ENCODE peak calls at places on chromosomes 11 and 22, in nine cellular contexts. V is AG04450, R is dorsolateral prefrontal cortex, F is retinal pigment epithelial cell, J is AG10803, E is Calu3, N is astrocyte of the spinal cord, G is cardiac muscle cell, D is cardiac fibroblast. W is an unnamed sample.

GRCh38 chr11:121415861-121416260 is 36.3 kb upstream of the SORL1 start:
- DNase-seq in V (no peak), R (no peak), F (no peak), J (no peak), E (peak), N (no peak), G (peak), D (peak), W (peak)

GRCh38 chr11:2267871-2268825 is 2.2 kb downstream of the ASCL2 start:
- DNase-seq in V (no peak), R (no peak), F (no peak), J (no peak), E (no peak), N (no peak), G (no peak), D (no peak), W (no peak)

GRCh38 chr11:74449369-74449931 is 17.9 kb downstream of the KCNE3 start:
- DNase-seq in V (peak), R (no peak), F (peak), J (peak), E (peak), N (peak), G (peak), D (peak), W (peak)

GRCh38 chr22:30336752-30337460 is 10.2 kb upstream of the TBC1D10A start:
- DNase-seq in V (no peak), R (peak), F (no peak), J (no peak), E (no peak), N (no peak), G (no peak), D (no peak), W (no peak)

GRCh38 chr11:128451651-128452470 is 135.5 kb downstream of the ETS1 start:
- DNase-seq in V (no peak), R (peak), F (no peak), J (peak), E (peak), N (peak), G (peak), D (peak), W (peak)

GRCh38 chr11:72583177-72583553 is 91.1 kb downstream of the PDE2A start:
- DNase-seq in V (no peak), R (no peak), F (no peak), J (no peak), E (no peak), N (no peak), G (no peak), D (no peak), W (no peak)

GRCh38 chr11:67561971-67562560 is 21.5 kb upstream of the GSTP1 start:
- DNase-seq in V (no peak), R (no peak), F (no peak), J (no peak), E (no peak), N (no peak), G (no peak), D (no peak), W (no peak)

GRCh38 chr22:17638182-17638431 is 450 bp upstream of the BCL2L13 start:
- DNase-seq in V (no peak), R (peak), F (peak), J (peak), E (no peak), N (no peak), G (no peak), D (no peak), W (no peak)

GRCh38 chr22:40449676-40450035 is 79.3 kb downstream of the SGSM3 start:
- DNase-seq in V (no peak), R (no peak), F (peak), J (peak), E (no peak), N (peak), G (peak), D (peak), W (peak)

GRCh38 chr22:19509923-19510322 is 14.3 kb downstream of the CLDN5 start:
- DNase-seq in V (no peak), R (no peak), F (no peak), J (no peak), E (no peak), N (no peak), G (no peak), D (no peak), W (no peak)

GRCh38 chr11:61145228-61146005 is 15.8 kb downstream of the VPS37C start:
- DNase-seq in V (no peak), R (no peak), F (no peak), J (no peak), E (no peak), N (no peak), G (no peak), D (no peak), W (no peak)

GRCh38 chr22:31826443-31826842 is 72.6 kb downstream of the DEPDC5 start:
- DNase-seq in V (no peak), R (peak), F (no peak), J (no peak), E (no peak), N (no peak), G (no peak), D (no peak), W (no peak)

GRCh38 chr22:38097058-38097457 is 13.1 kb upstream of the SLC16A8 start:
- DNase-seq in V (no peak), R (no peak), F (no peak), J (no peak), E (no peak), N (no peak), G (no peak), D (no peak), W (no peak)

GRCh38 chr22:19488884-19489843 is 9.4 kb downstream of the CDC45 start:
- DNase-seq in V (no peak), R (no peak), F (no peak), J (peak), E (no peak), N (no peak), G (peak), D (peak), W (peak)

GRCh38 chr11:126198648-126199047 is 12.8 kb downstream of the RPUSD4 start:
- DNase-seq in V (no peak), R (no peak), F (no peak), J (no peak), E (no peak), N (no peak), G (no peak), D (no peak), W (no peak)

GRCh38 chr11:44607324-44607962 is 42.0 kb downstream of the CD82 start:
- DNase-seq in V (no peak), R (no peak), F (no peak), J (peak), E (no peak), N (peak), G (no peak), D (no peak), W (no peak)

GRCh38 chr22:47495102-47495501 is 732.7 kb downstream of the TBC1D22A start:
- DNase-seq in V (no peak), R (no peak), F (no peak), J (no peak), E (no peak), N (no peak), G (no peak), D (no peak), W (no peak)

GRCh38 chr11:61477126-61477525 is 31.4 kb upstream of the LRRC10B start:
- DNase-seq in V (no peak), R (no peak), F (no peak), J (no peak), E (no peak), N (no peak), G (no peak), D (no peak), W (no peak)

GRCh38 chr11:64856382-64857227 is 12.2 kb upstream of the CDC42BPG start:
- DNase-seq in V (no peak), R (peak), F (no peak), J (peak), E (peak), N (peak), G (peak), D (peak), W (peak)

GRCh38 chr11:100929377-100929776 is 200.2 kb downstream of the PGR start:
- DNase-seq in V (no peak), R (no peak), F (no peak), J (peak), E (no peak), N (peak), G (peak), D (peak), W (peak)

GRCh38 chr11:24496371-24496727 is 504 bp upstream of the LUZP2 start:
- DNase-seq in V (no peak), R (no peak), F (no peak), J (no peak), E (no peak), N (peak), G (peak), D (no peak), W (peak)

GRCh38 chr22:36409911-36410756 is 22.4 kb upstream of the MYH9 start:
- DNase-seq in V (no peak), R (peak), F (peak), J (no peak), E (peak), N (peak), G (peak), D (peak), W (peak)

GRCh38 chr22:23565288-23565941 is 14.7 kb downstream of the IGLL1 start:
- DNase-seq in V (no peak), R (no peak), F (no peak), J (no peak), E (peak), N (no peak), G (peak), D (peak), W (peak)

GRCh38 chr11:95248666-95249467 is 17.9 kb upstream of the SESN3 start:
- DNase-seq in V (no peak), R (no peak), F (no peak), J (no peak), E (no peak), N (no peak), G (no peak), D (no peak), W (no peak)

GRCh38 chr22:34380532-34380931 is 460.3 kb upstream of the LARGE1 start:
- DNase-seq in V (no peak), R (no peak), F (no peak), J (no peak), E (no peak), N (no peak), G (no peak), D (no peak), W (no peak)

GRCh38 chr11:27524155-27524554 is 17.6 kb upstream of the LIN7C start:
- DNase-seq in V (no peak), R (no peak), F (no peak), J (peak), E (no peak), N (peak), G (peak), D (peak), W (peak)

GRCh38 chr11:130002846-130003716 is 446 bp upstream of the PRDM10 start:
- DNase-seq in V (peak), R (peak), F (peak), J (peak), E (peak), N (peak), G (peak), D (peak), W (peak)

GRCh38 chr22:28925916-28926315 is 42.5 kb downstream of the ZNRF3 start:
- DNase-seq in V (no peak), R (no peak), F (no peak), J (no peak), E (no peak), N (no peak), G (no peak), D (no peak), W (no peak)

GRCh38 chr11:23263466-23263865 is 403.2 kb upstream of the CCDC179 start:
- DNase-seq in V (no peak), R (no peak), F (peak), J (no peak), E (no peak), N (no peak), G (no peak), D (no peak), W (no peak)

GRCh38 chr11:25317221-25317620 is 820.4 kb downstream of the LUZP2 start:
- DNase-seq in V (no peak), R (no peak), F (no peak), J (no peak), E (no peak), N (no peak), G (no peak), D (no peak), W (no peak)

GRCh38 chr11:7196396-7197146 is 55.1 kb upstream of the SYT9 start:
- DNase-seq in V (no peak), R (no peak), F (no peak), J (no peak), E (no peak), N (no peak), G (no peak), D (no peak), W (no peak)

DNA sequence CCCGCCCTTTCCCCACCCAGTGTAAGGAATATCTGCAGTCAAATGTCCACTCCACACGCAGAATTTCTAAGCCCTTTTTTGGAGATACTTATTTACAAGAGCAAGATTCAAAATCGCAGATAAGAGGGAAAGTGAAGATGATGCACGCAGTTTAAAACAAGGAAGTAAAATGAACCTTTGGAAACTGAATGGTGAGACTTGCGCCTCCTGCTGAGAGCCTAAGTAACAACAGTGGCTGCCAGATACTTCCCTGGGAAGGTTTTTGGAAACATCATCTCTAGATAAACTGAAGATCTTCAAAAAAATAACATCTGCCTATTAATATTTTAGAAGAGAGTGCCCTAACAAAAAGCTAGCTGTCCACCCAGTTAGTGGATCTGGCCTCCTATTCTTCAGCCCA is 963.1 kb upstream of the FAT3 start:
- DNase-seq in V (no peak), R (no peak), F (no peak), J (no peak), E (no peak), N (no peak), G (no peak), D (no peak), W (no peak)
- TF ChIP-seq CTCF in V (no peak), R (no peak), F (no peak), J (no peak), E (no peak), N (no peak), G (no peak), D (peak), W (no peak)

GRCh38 chr22:46263208-46263575 is at the start of gene PKDREJ:
- DNase-seq in V (no peak), R (peak), F (no peak), J (no peak), E (no peak), N (no peak), G (no peak), D (no peak), W (no peak)

GRCh38 chr22:46262449-46263207 is 515 bp downstream of the PKDREJ start:
- DNase-seq in V (no peak), R (peak), F (peak), J (peak), E (no peak), N (peak), G (peak), D (peak), W (peak)

GRCh38 chr22:46272196-46272595 is 4.4 kb downstream of the TTC38 start:
- DNase-seq in V (no peak), R (peak), F (no peak), J (no peak), E (no peak), N (no peak), G (no peak), D (no peak), W (no peak)

GRCh38 chr22:46269564-46269963 is 1.8 kb downstream of the TTC38 start:
- DNase-seq in V (no peak), R (peak), F (no peak), J (no peak), E (no peak), N (no peak), G (no peak), D (no peak), W (no peak)

DNA sequence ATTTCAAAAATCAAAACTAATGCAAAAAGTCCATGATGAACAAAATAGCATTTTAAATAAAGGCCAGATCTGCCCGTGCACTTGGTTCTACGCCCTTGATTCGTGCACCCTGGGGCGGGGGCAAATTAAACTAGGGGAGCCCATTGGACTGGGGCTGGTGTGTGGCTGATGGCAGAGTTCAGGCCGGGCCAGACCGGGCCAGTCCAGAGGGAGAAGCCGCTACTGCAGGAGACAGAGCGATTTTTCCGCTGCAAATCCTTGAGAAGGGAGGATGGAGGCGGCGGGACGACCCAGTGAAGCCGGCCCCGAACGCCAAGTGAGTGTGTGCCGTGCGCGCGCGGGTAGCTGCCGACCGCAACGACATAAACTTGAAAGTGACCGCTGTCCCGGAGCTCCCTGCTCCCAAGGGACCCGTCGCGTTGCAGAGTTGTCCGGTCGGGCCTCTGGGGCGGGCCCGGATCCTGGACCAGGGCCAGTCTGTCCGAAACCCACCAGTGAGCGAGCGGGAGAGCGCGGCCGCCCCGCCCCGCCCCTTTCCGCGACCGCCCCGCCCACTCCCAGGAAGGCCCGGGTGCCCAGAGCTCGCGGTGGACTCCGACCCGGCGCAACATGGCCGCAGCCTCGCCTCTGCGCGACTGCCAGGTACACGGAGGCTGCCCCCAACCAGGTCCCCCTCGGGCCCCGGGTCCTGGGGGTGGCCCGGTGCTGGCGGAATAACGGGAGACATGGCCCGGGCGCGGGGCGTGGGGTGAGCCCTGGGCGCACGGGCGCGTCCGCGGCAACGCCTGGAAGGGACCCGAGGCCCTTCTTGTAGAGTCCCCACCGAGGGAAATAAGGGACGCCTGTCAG is at the start of gene TTC38:
- DNase-seq in V (no peak), R (peak), F (peak), J (peak), E (peak), N (peak), G (peak), D (peak), W (peak)
- TF ChIP-seq CTCF in V (no peak), R (peak), F (no peak), J (no peak), E (no peak), N (no peak), G (no peak), D (no peak), W (no peak)

DNA sequence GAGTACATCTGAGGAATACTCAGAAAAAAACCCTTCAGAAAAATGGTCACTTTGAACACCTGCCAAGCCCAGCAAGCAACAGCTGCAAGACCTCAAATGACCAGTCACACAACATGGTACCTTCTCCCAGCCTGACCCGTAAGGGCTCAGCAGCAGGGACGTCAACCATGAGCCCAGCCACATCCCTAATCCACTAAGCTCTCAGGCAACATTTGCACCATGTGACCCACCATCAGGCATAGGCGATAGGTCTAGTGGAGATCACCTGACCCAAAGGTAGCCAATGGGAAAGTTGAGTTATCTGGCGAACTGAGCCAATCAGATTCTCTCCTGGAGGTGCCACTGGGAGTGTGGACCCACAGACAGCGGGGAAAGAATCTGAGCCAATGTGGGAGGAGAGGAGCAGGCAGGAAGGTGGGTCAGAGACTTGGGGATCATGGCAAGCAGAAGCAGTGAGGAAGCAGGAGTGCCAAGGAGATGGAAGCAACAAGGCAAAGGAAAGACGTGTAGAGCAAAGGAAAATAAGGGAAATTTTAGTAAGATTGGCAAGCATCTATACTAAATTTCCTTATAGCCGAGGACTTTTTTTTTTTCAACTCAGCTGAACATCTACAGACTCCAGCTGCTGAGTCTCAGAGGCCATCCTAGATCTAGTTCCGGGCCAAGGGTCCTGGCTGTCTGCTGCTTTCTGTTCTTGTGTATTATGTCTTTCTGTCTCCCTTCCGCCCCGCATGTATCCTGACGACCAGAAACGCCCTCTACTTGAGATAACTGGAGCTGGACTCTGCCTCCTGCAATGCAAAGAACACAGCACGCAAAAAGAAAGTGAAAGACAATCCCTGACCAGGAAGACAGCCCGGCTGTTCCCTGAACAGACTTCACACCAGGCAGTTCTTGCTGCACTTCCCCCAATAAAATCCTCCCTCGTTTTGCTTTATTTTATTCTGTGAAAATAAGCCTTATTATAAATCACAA is 11.0 kb upstream of the PLAAT2 start:
- DNase-seq in V (peak), R (no peak), F (no peak), J (peak), E (peak), N (peak), G (peak), D (peak), W (peak)
- TF ChIP-seq CTCF in V (peak), R (peak), F (no peak), J (peak), E (no peak), N (peak), G (peak), D (peak), W (no peak)

GRCh38 chr11:134656861-134657540 is 245.0 kb upstream of the B3GAT1 start:
- DNase-seq in V (no peak), R (peak), F (no peak), J (no peak), E (no peak), N (no peak), G (no peak), D (no peak), W (no peak)
- TF ChIP-seq CTCF in V (no peak), R (no peak), F (no peak), J (no peak), E (no peak), N (no peak), G (no peak), D (no peak), W (no peak)

GRCh38 chr11:112096194-112096593 is 9.5 kb downstream of the SDHD start:
- DNase-seq in V (no peak), R (no peak), F (no peak), J (no peak), E (no peak), N (no peak), G (no peak), D (no peak), W (no peak)
- TF ChIP-seq CTCF in V (no peak), R (no peak), F (no peak), J (no peak), E (no peak), N (no peak), G (no peak), D (no peak), W (no peak)

DNA sequence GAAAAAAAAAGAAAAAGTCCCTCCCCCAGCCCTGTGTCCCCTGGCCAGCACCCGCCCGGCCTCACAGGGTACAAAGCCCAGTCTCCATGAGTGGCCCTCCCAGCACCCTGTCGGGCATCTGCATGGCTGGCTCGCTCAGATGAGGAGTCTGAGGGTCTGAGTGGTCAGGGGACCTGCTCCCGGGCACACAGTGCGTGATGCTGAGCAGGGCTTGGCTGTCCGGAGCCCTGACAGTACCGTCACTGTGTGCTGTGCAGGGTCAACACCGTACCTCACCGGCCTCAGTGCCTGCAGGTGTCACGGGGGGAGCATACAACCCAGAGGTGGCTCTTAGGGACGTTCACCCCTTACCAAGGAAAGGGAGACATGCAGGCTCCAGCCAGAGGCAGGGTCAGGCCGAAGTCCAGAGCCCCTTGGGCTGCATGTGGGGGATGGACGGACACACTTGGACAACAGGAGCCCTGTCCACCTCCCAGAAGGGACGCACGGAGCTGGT is 3.6 kb upstream of the PLXNB2 start:
- DNase-seq in V (no peak), R (no peak), F (no peak), J (no peak), E (no peak), N (no peak), G (no peak), D (no peak), W (no peak)
- TF ChIP-seq CTCF in V (no peak), R (no peak), F (no peak), J (no peak), E (no peak), N (no peak), G (no peak), D (no peak), W (no peak)

W was measured in fibroblast of pulmonary artery.